ENCODE peak calls at places on chromosomes 16 and 17, in five cellular contexts. L is stomach, S is SK-N-SH, Z is A549, O is HepG2. V is an unnamed sample.
A peak's percentile ranks its signal among the peaks of the same experiment; 100 is the strongest.

GRCh38 chr17:47257651-47258339 is 4.2 kb downstream of the ITGB3 start:
- DNase-seq in S (no peak), O (no peak), Z (no peak), L (no peak), V (no peak)

GRCh38 chr17:1852327-1852726 is 22.5 kb downstream of the RPA1 start:
- DNase-seq in O (no peak), S (no peak), Z (no peak), L (no peak), V (no peak)

GRCh38 chr16:65214196-65214595 is 92.3 kb upstream of the CDH11 start:
- DNase-seq in L (no peak), O (no peak), Z (no peak), S (no peak), V (no peak)

GRCh38 chr17:76279742-76280287 is 14.7 kb downstream of the UBALD2 start:
- DNase-seq in L (no peak), O (no peak), Z (no peak), S (no peak), V (no peak)

GRCh38 chr17:80921159-80921558 is 70.5 kb upstream of the CHMP6 start:
- DNase-seq in O (no peak), S (no peak), Z (no peak), L (no peak), V (no peak)

GRCh38 chr17:40360091-40360490 is 4.4 kb downstream of the GJD3 start:
- DNase-seq in O (no peak), S (no peak), L (no peak), Z (no peak), V (no peak)

GRCh38 chr16:19119564-19119963 is 5.8 kb downstream of the ITPRIPL2 start:
- DNase-seq in S (no peak), O (no peak), L (no peak), Z (no peak), V (no peak)

GRCh38 chr17:35295686-35296085 is 52.8 kb downstream of the SLFN5 start:
- DNase-seq in S (no peak), Z (no peak), O (no peak), L (no peak), V (no peak)

GRCh38 chr17:58755577-58756245 is at the start of gene PPM1E:
- DNase-seq in L (peak; percentile 33), Z (peak; percentile 79), O (peak; percentile 27), S (peak; percentile 98), V (no peak)

GRCh38 chr17:47841488-47842308 is 625 bp upstream of the SCRN2 start:
- DNase-seq in L (no peak), Z (no peak), O (no peak), S (no peak), V (no peak)

GRCh38 chr17:80000136-80000535 is 35.5 kb downstream of the TBC1D16 start:
- DNase-seq in L (no peak), S (no peak), O (no peak), Z (no peak), V (no peak)

GRCh38 chr17:31807846-31808245 is 51.2 kb downstream of the COPRS start:
- DNase-seq in L (no peak), O (no peak), Z (no peak), S (no peak), V (no peak)

GRCh38 chr17:73360961-73361761 is 49.4 kb upstream of the CDC42EP4 start:
- DNase-seq in L (no peak), O (no peak), Z (no peak), S (no peak), V (no peak)

GRCh38 chr17:6558276-6558675 is 1.9 kb upstream of the PITPNM3 start:
- DNase-seq in Z (no peak), L (peak; percentile 58), S (no peak), O (no peak), V (no peak)

GRCh38 chr16:2821483-2822157 is 4.6 kb downstream of the PRSS21 start:
- DNase-seq in S (peak; percentile 66), L (no peak), O (no peak), Z (no peak), V (no peak)

GRCh38 chr16:19520861-19521331 is 1.0 kb downstream of the GDE1 start:
- DNase-seq in L (peak; percentile 34), O (no peak), Z (no peak), S (no peak), V (no peak)

GRCh38 chr17:9890124-9890523 is 14.9 kb downstream of the RCVRN start:
- DNase-seq in S (peak; percentile 35), L (no peak), Z (peak; percentile 52), O (peak; percentile 6), V (no peak)

GRCh38 chr16:83826146-83826913 is 18.6 kb downstream of the HSBP1 start:
- DNase-seq in S (peak; percentile 86), O (peak; percentile 52), L (peak; percentile 93), Z (peak; percentile 82), V (peak; percentile 95)

GRCh38 chr17:77480509-77481215 is 339.9 kb downstream of the SEC14L1 start:
- DNase-seq in O (no peak), S (peak; percentile 75), Z (no peak), L (no peak), V (no peak)

GRCh38 chr17:35981908-35982330 is 622 bp upstream of the CCL16 start:
- DNase-seq in O (peak; percentile 75), L (no peak), S (no peak), Z (no peak), V (no peak)

GRCh38 chr17:32876414-32877163 is at the start of gene MYO1D:
- DNase-seq in L (peak; percentile 79), S (peak; percentile 73), Z (peak; percentile 35), O (peak; percentile 45), V (no peak)

GRCh38 chr17:12648498-12648897 is 17.2 kb upstream of the MYOCD start:
- DNase-seq in Z (no peak), S (no peak), L (no peak), O (no peak), V (no peak)

GRCh38 chr17:80751070-80751459 is 206.4 kb downstream of the RPTOR start:
- DNase-seq in Z (no peak), O (no peak), L (no peak), S (no peak), V (no peak)

GRCh38 chr16:85514601-85515318 is 98.4 kb upstream of the GSE1 start:
- DNase-seq in Z (peak; percentile 95), L (peak; percentile 77), O (peak; percentile 99), S (peak; percentile 84), V (no peak)

GRCh38 chr17:7782237-7782636 is 51.8 kb upstream of the KDM6B start:
- DNase-seq in Z (no peak), L (no peak), O (no peak), S (no peak), V (no peak)

GRCh38 chr16:4081577-4082021 is 34.6 kb downstream of the ADCY9 start:
- DNase-seq in S (peak; percentile 42), O (no peak), Z (no peak), L (no peak), V (no peak)

GRCh38 chr17:48484256-48484655 is 46.6 kb downstream of the HOXB1 start:
- DNase-seq in Z (no peak), O (no peak), L (no peak), S (no peak), V (no peak)

GRCh38 chr16:56941856-56942331 is 10.0 kb downstream of the HERPUD1 start:
- DNase-seq in O (no peak), Z (no peak), L (no peak), S (no peak), V (no peak)
- H3K4me3 ChIP-seq in O (no peak overlapping the region), Z (no peak overlapping the region), L (no peak overlapping the region), S (no peak overlapping the region), V (no peak overlapping the region)

GRCh38 chr16:807345-808251 is 7.1 kb upstream of the GNG13 start:
- DNase-seq in Z (peak; percentile 83), S (peak; percentile 99), O (no peak), L (peak; percentile 95), V (peak; percentile 94)
- TF ChIP-seq EP300 in Z (no peak), S (no peak), O (no peak), L (no peak), V (no peak)

GRCh38 chr16:11296351-11296705 is 15.2 kb upstream of the PRM1 start:
- DNase-seq in Z (no peak), S (no peak), O (no peak), L (no peak), V (no peak)

GRCh38 chr16:11295672-11296071 is 14.5 kb upstream of the PRM1 start:
- DNase-seq in O (no peak), L (no peak), Z (no peak), S (no peak), V (no peak)

GRCh38 chr16:11297492-11298142 is 16.5 kb upstream of the PRM1 start:
- DNase-seq in O (peak; percentile 67), S (peak; percentile 87), L (peak; percentile 91), Z (no peak), V (no peak)

GRCh38 chr16:11298143-11298900 is 17.2 kb upstream of the PRM1 start:
- DNase-seq in O (no peak), Z (no peak), S (no peak), L (no peak), V (no peak)

GRCh38 chr16:11296706-11297491 is 15.8 kb upstream of the PRM1 start:
- DNase-seq in O (peak; percentile 87), Z (no peak), L (peak; percentile 58), S (no peak), V (no peak)
- H3K4me3 ChIP-seq in O (peak overlapping the region; percentile 15), Z (no peak overlapping the region), L (peak overlapping the region; percentile 12), S (no peak overlapping the region), V (peak overlapping the region; percentile 36)

DNA sequence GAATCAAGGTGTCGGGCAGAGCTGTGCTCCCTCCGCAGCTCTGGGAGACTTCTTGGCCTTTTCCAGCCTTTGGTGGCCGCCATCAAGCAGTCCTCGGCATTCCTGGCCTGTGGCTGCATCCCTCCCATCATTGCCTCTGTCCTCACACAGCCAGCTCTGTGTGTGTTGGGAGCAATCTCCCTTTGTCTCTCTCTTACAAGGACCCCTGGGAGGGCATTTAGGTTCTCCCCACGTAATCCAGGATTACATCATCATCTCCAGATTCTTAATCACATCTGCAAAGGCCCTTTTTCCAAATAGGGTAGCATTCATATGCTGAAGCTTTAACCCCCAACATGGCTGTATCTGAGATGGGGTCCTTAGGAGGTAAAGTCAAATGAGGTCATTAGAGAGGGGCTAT is 4.1 kb upstream of the DNAH17 start:
- DNase-seq in O (no peak), L (no peak), S (no peak), Z (no peak), V (no peak)
- TF ChIP-seq EP300 in O (no peak), L (no peak), S (no peak), Z (no peak), V (no peak)